ENCODE peak calls at places on chromosomes 16 and 17, in six cellular contexts. B is stomach; Z is nephron progenitor cell; H is CD8-positive, alpha-beta T cell; G is mesothelial cell of epicardium; E is fibroblast of lung. L is an unnamed sample.

GRCh38 chr17:1865252-1866037 is 35.6 kb downstream of the RPA1 start:
- DNase-seq in B (peak), Z (no peak), H (peak), G (no peak), E (peak), L (peak)

GRCh38 chr17:63232565-63233310 is 213.4 kb downstream of the CYB561 start:
- DNase-seq in B (no peak), Z (no peak), H (no peak), G (no peak), E (no peak), L (no peak)

GRCh38 chr16:30609002-30609927 is 924 bp downstream of the ZNF689 start:
- DNase-seq in B (peak), Z (peak), H (peak), G (peak), E (peak), L (no peak)

GRCh38 chr16:30844346-30844670 is 49.6 kb downstream of the BCL7C start:
- DNase-seq in B (no peak), Z (no peak), H (no peak), G (no peak), E (no peak), L (no peak)

GRCh38 chr17:1961187-1961586 is 63.9 kb downstream of the RTN4RL1 start:
- DNase-seq in B (no peak), Z (no peak), H (no peak), G (no peak), E (no peak), L (no peak)

GRCh38 chr16:11886881-11887280 is 28.9 kb downstream of the GSPT1 start:
- DNase-seq in B (no peak), Z (no peak), H (no peak), G (no peak), E (no peak), L (no peak)

GRCh38 chr16:27759947-27760844 is 210.3 kb downstream of the KATNIP start:
- DNase-seq in B (no peak), Z (no peak), H (no peak), G (no peak), E (no peak), L (no peak)

GRCh38 chr16:25771812-25772568 is 80.2 kb downstream of the HS3ST4 start:
- DNase-seq in B (no peak), Z (no peak), H (no peak), G (no peak), E (no peak), L (no peak)

GRCh38 chr16:9297437-9298113 is 206.1 kb downstream of the HAPSTR1 start:
- DNase-seq in B (peak), Z (peak), H (no peak), G (peak), E (no peak), L (no peak)

GRCh38 chr17:16997514-16998429 is 25.9 kb upstream of the TNFRSF13B start:
- DNase-seq in B (no peak), Z (no peak), H (no peak), G (no peak), E (no peak), L (no peak)

GRCh38 chr17:14604920-14605599 is 304.2 kb downstream of the HS3ST3B1 start:
- DNase-seq in B (no peak), Z (no peak), H (no peak), G (no peak), E (no peak), L (no peak)

GRCh38 chr16:14132696-14133048 is 61.6 kb downstream of the MRTFB start:
- DNase-seq in B (no peak), Z (no peak), H (no peak), G (no peak), E (peak), L (peak)

GRCh38 chr17:55303701-55304145 is 39.0 kb downstream of the HLF start:
- DNase-seq in B (no peak), Z (no peak), H (no peak), G (no peak), E (peak), L (peak)

GRCh38 chr16:70467608-70468007 is 13.2 kb downstream of the FCSK start:
- DNase-seq in B (no peak), Z (no peak), H (no peak), G (no peak), E (no peak), L (no peak)

GRCh38 chr17:74599531-74599939 is 7.5 kb upstream of the CD300LD start:
- DNase-seq in B (no peak), Z (no peak), H (no peak), G (no peak), E (no peak), L (no peak)

GRCh38 chr17:76075364-76076099 is 951 bp downstream of the GALR2 start:
- DNase-seq in B (no peak), Z (peak), H (no peak), G (no peak), E (no peak), L (no peak)

GRCh38 chr16:75733305-75734141 is 7.2 kb upstream of the CPHXL start:
- DNase-seq in B (no peak), Z (peak), H (no peak), G (no peak), E (peak), L (peak)

GRCh38 chr16:58114827-58115825 is 14.1 kb downstream of the CFAP20 start:
- DNase-seq in B (no peak), Z (no peak), H (no peak), G (no peak), E (no peak), L (no peak)

GRCh38 chr17:79011451-79012147 is 2.0 kb upstream of the CANT1 start:
- DNase-seq in B (no peak), Z (no peak), H (no peak), G (no peak), E (peak), L (peak)

GRCh38 chr16:7185689-7186088 is 147.0 kb upstream of the RBFOX1 start:
- DNase-seq in B (no peak), Z (no peak), H (no peak), G (no peak), E (no peak), L (no peak)

GRCh38 chr17:7864995-7865650 is 7.3 kb downstream of the CYB5D1 start:
- DNase-seq in B (no peak), Z (no peak), H (no peak), G (no peak), E (no peak), L (no peak)

GRCh38 chr17:63308272-63308671 is 137.8 kb downstream of the CYB561 start:
- DNase-seq in B (no peak), Z (no peak), H (no peak), G (no peak), E (no peak), L (no peak)

GRCh38 chr16:23324727-23325126 is 22.6 kb downstream of the SCNN1B start:
- DNase-seq in B (peak), Z (no peak), H (no peak), G (no peak), E (no peak), L (no peak)

GRCh38 chr17:62723842-62724241 is 84.3 kb downstream of the MARCHF10 start:
- DNase-seq in B (no peak), Z (no peak), H (no peak), G (no peak), E (no peak), L (no peak)

GRCh38 chr17:76568771-76569170 is 16.9 kb downstream of the ST6GALNAC2 start:
- DNase-seq in B (no peak), Z (no peak), H (no peak), G (no peak), E (no peak), L (no peak)

GRCh38 chr17:57406131-57406980 is 150.0 kb downstream of the MSI2 start:
- DNase-seq in B (no peak), Z (peak), H (no peak), G (no peak), E (peak), L (peak)

GRCh38 chr16:7013990-7014389 is 318.7 kb upstream of the RBFOX1 start:
- DNase-seq in B (no peak), Z (peak), H (no peak), G (no peak), E (no peak), L (no peak)

GRCh38 chr17:77458202-77459017 is 317.6 kb downstream of the SEC14L1 start:
- DNase-seq in B (no peak), Z (no peak), H (no peak), G (no peak), E (no peak), L (no peak)

GRCh38 chr17:57866319-57866718 is 16.5 kb upstream of the MRPS23 start:
- DNase-seq in B (no peak), Z (no peak), H (no peak), G (no peak), E (no peak), L (no peak)

GRCh38 chr16:5393070-5393469 is 295.5 kb upstream of the EEF2KMT start:
- DNase-seq in B (no peak), Z (no peak), H (no peak), G (no peak), E (peak), L (no peak)

GRCh38 chr17:42428141-42428944 is 5.3 kb upstream of the CAVIN1 start:
- DNase-seq in B (peak), Z (peak), H (peak), G (no peak), E (peak), L (peak)

GRCh38 chr16:77868478-77868877 is 80.1 kb downstream of the VAT1L start:
- DNase-seq in B (no peak), Z (no peak), H (no peak), G (no peak), E (no peak), L (no peak)

GRCh38 chr17:57939797-57940196 is 15.4 kb downstream of the CUEDC1 start:
- DNase-seq in B (no peak), Z (no peak), H (no peak), G (no peak), E (no peak), L (no peak)

GRCh38 chr16:86566966-86567700 is 504 bp downstream of the FOXC2 start:
- DNase-seq in B (no peak), Z (peak), H (no peak), G (peak), E (peak), L (no peak)

GRCh38 chr16:86044881-86045600 is 146.1 kb downstream of the IRF8 start:
- DNase-seq in B (peak), Z (no peak), H (peak), G (no peak), E (no peak), L (no peak)

GRCh38 chr16:77057161-77057736 is 133.7 kb upstream of the MON1B start:
- DNase-seq in B (no peak), Z (no peak), H (no peak), G (no peak), E (no peak), L (no peak)

GRCh38 chr16:66899945-66900688 is 18.6 kb downstream of the CDH16 start:
- DNase-seq in B (peak), Z (peak), H (no peak), G (peak), E (peak), L (peak)

GRCh38 chr16:56637814-56638750 is at the start of gene MT1A:
- DNase-seq in B (peak), Z (peak), H (no peak), G (peak), E (peak), L (no peak)

GRCh38 chr17:34241062-34241461 is 14.0 kb upstream of the CCL2 start:
- DNase-seq in B (peak), Z (no peak), H (no peak), G (no peak), E (peak), L (no peak)

DNA sequence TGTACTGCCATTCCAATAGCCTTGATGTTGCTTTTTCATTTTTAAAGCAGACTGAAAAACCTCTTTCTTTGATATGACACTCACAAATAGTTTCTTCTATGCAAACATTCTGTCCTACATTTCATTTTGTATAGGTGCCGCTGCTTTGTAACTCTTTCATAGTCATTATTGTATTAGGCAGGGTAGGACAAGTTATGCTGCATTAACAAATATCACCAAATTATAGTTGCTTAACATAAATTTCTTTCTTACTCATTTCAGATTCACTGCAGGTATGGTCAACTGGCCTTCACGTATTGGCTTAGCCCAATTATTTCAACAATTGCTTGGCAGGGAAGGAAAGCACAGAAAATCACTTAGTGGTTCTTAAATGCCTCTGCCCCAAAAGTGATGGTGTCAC is 70.8 kb downstream of the GPR139 start:
- DNase-seq in B (no peak), Z (no peak), H (no peak), G (no peak), E (no peak), L (no peak)
- TF ChIP-seq CTCF in B (no peak), Z (no peak), H (no peak), G (no peak), E (no peak), L (no peak)

GRCh38 chr17:59561042-59561441 is 4.4 kb upstream of the DHX40 start:
- DNase-seq in B (no peak), Z (no peak), H (no peak), G (no peak), E (no peak), L (peak)
- TF ChIP-seq CTCF in B (no peak), Z (peak), H (peak), G (no peak), E (peak), L (peak)

DNA sequence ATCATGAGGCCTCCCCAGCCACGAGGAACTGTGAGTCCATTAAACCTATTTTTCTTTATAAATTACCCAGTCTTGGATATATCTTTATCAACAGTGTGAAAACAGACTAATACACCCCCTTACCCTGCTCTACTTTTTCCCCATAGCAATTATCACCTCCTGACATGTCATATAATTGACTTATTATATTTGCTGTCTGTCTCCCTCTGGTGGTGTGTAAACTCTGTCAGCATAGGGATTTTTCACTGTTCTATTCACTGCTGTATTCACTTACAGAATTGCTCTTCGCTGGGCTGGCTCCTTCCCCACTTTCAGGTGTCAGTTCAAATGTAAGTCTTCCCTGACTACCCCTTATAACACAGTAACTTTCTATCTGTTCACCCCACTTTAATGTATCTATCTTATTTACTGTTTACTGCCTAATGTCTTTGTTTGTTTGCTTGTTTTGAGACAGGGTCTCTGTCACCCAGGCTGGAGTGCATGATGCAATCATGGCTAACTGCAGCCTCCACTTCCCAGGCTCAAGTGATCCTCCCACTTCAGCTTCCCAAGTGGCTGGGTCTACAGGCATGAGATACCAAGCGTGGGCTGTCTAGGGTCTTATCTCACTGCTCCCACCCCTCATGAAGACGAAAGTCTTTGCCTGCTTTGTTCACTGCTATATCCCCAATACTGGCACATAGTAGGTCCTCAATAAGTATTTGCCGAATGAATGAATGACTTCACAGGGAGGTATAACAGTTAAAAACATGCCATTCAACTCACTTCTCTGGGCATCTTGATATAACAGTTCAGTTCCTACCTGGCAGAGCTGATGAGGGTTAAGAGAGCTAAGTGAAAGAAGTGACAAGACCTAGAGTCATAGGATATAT is 52.4 kb upstream of the CDH3 start:
- DNase-seq in B (no peak), Z (no peak), H (no peak), G (no peak), E (no peak), L (no peak)
- TF ChIP-seq CTCF in B (no peak), Z (no peak), H (peak), G (no peak), E (peak), L (peak)

DNA sequence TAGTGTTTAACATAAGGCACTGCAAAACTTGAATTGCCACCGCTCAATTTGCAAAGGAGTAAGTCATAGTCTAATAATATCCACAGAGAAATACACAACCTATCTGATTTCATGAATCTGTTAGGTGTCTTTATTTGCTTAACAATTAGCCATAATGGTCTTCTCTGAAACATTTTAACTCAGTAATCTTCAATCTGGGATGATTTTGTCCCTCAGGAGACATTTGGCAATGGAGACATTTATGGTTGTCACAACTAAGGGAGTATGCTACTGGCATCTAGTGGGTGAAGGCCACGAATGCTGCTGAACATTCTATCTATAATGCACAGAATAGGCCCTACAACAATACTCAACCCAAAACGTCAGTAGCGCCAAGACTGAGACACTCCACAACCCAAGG is 4.3 kb downstream of the UBE2G1 start:
- DNase-seq in B (no peak), Z (no peak), H (no peak), G (no peak), E (no peak), L (no peak)
- TF ChIP-seq CTCF in B (no peak), Z (no peak), H (no peak), G (no peak), E (peak), L (no peak)

GRCh38 chr17:44502598-44503079 is 567 bp downstream of the GPATCH8 start:
- DNase-seq in B (peak), Z (no peak), H (no peak), G (no peak), E (peak), L (no peak)
- TF ChIP-seq CTCF in B (no peak), Z (no peak), H (no peak), G (no peak), E (no peak), L (no peak)

GRCh38 chr17:73586153-73586906 is 57.9 kb downstream of the SDK2 start:
- DNase-seq in B (no peak), Z (no peak), H (no peak), G (no peak), E (no peak), L (no peak)

GRCh38 chr17:73584049-73584448 is 60.2 kb downstream of the SDK2 start:
- DNase-seq in B (no peak), Z (no peak), H (no peak), G (no peak), E (no peak), L (no peak)

GRCh38 chr17:73584987-73585386 is 59.3 kb downstream of the SDK2 start:
- DNase-seq in B (no peak), Z (no peak), H (no peak), G (no peak), E (no peak), L (no peak)

GRCh38 chr17:73586921-73587680 is 57.1 kb downstream of the SDK2 start:
- DNase-seq in B (no peak), Z (no peak), H (no peak), G (no peak), E (no peak), L (no peak)

GRCh38 chr17:73585583-73585982 is 58.7 kb downstream of the SDK2 start:
- DNase-seq in B (no peak), Z (no peak), H (no peak), G (no peak), E (no peak), L (no peak)
- TF ChIP-seq CTCF in B (no peak), Z (no peak), H (no peak), G (no peak), E (no peak), L (no peak)

DNA sequence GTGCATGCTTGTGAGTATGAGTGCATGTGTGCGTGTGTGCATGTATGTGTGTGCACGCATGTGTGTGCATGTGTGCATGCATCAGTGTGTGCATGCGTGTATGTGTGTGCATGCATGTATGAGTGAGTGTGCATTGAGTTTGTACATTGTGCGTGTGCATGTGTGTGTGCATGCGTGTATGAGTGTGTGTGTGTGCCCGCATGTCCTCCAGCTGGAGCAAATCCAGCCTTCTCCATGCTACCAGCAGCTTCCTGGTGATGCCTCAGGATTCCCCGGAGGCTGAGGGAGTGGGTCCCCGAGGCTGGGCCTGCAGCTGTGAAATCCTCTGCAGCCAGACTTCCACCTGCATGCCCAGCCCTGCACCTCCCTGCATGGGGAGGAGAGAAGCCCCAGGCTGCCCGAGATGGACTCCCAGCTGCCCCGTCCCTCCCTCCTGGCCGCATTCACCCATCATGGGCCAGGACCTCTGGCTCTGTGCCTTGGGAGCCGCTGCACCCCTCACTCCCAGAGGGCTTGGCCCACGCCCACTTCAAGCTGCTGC is 9.3 kb downstream of the TPSD1 start:
- DNase-seq in B (no peak), Z (no peak), H (no peak), G (no peak), E (no peak), L (no peak)
- TF ChIP-seq CTCF in B (no peak), Z (no peak), H (no peak), G (no peak), E (no peak), L (no peak)

GRCh38 chr17:60065867-60066266 is 12.9 kb downstream of the HEATR6 start:
- DNase-seq in B (no peak), Z (no peak), H (no peak), G (no peak), E (no peak), L (peak)

GRCh38 chr17:60067871-60068270 is 10.8 kb downstream of the HEATR6 start:
- DNase-seq in B (no peak), Z (no peak), H (no peak), G (no peak), E (no peak), L (no peak)

GRCh38 chr17:60065136-60065535 is 13.6 kb downstream of the HEATR6 start:
- DNase-seq in B (no peak), Z (no peak), H (no peak), G (no peak), E (peak), L (peak)

DNA sequence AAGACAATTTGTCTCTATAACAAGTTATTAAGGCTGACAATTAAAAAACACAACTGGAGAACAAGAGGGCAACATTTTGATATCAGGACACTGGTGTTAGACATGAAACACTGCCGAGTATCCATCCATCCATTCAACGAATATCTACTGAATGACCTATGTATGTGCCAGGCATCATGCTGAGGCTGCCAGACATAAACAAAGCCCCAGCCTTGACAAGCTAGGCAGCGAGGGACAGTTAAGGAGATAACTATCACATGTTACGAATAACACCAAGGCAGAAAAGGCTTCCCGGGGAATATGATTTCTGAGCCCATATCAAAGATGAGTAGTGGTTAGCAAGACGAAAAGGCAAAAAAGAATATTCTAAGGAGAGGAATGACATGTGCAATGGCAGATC is 12.1 kb downstream of the HEATR6 start:
- DNase-seq in B (no peak), Z (no peak), H (no peak), G (no peak), E (no peak), L (no peak)
- TF ChIP-seq CTCF in B (no peak), Z (no peak), H (no peak), G (no peak), E (no peak), L (no peak)

L was measured in HFFc6.